ENCODE peak calls at places on chromosomes 2 and 18, in six cellular contexts. R is tibial nerve, P is pancreas, Y is kidney, O is stomach, A is hepatocyte. L is an unnamed sample.

GRCh38 chr18:61379827-61380226 is 46.6 kb downstream of the CDH20 start:
- DNase-seq in R (no peak), P (no peak), Y (no peak), O (no peak), A (no peak), L (no peak)

GRCh38 chr2:221999702-222000101 is 299.1 kb downstream of the PAX3 start:
- DNase-seq in R (no peak), P (no peak), Y (no peak), O (no peak), A (no peak), L (no peak)

GRCh38 chr2:149094217-149095015 is 55.9 kb downstream of the LYPD6B start:
- DNase-seq in R (no peak), P (no peak), Y (no peak), O (no peak), A (no peak), L (peak; percentile 86)

GRCh38 chr2:55111230-55111569 is 60.9 kb upstream of the RTN4 start:
- DNase-seq in R (no peak), P (no peak), Y (no peak), O (no peak), A (no peak), L (no peak)

GRCh38 chr2:181570833-181571661 is 85.9 kb downstream of the CERKL start:
- DNase-seq in R (no peak), P (no peak), Y (no peak), O (no peak), A (no peak), L (no peak)

GRCh38 chr2:119282966-119283511 is 59.4 kb downstream of the STEAP3 start:
- DNase-seq in R (peak; percentile 12), P (no peak), Y (no peak), O (peak; percentile 79), A (no peak), L (no peak)

GRCh38 chr2:188450740-188451480 is 159.2 kb downstream of the GULP1 start:
- DNase-seq in R (no peak), P (no peak), Y (no peak), O (no peak), A (no peak), L (no peak)

GRCh38 chr2:240601831-240602160 is 15.3 kb downstream of the CAPN10 start:
- DNase-seq in R (no peak), P (no peak), Y (peak; percentile 72), O (no peak), A (no peak), L (no peak)

GRCh38 chr2:128357561-128358370 is 39.1 kb upstream of the HS6ST1 start:
- DNase-seq in R (no peak), P (no peak), Y (no peak), O (no peak), A (no peak), L (no peak)

GRCh38 chr2:11500702-11501303 is 33.0 kb upstream of the GREB1 start:
- DNase-seq in R (no peak), P (no peak), Y (no peak), O (no peak), A (no peak), L (no peak)

GRCh38 chr2:197740200-197740599 is 35.0 kb downstream of the MARS2 start:
- DNase-seq in R (no peak), P (no peak), Y (no peak), O (no peak), A (no peak), L (no peak)

GRCh38 chr2:63053235-63053888 is 2.7 kb downstream of the OTX1 start:
- DNase-seq in R (no peak), P (no peak), Y (no peak), O (no peak), A (no peak), L (no peak)

GRCh38 chr2:70116936-70117554 is 29.8 kb downstream of the PCBP1 start:
- DNase-seq in R (no peak), P (no peak), Y (no peak), O (no peak), A (no peak), L (peak; percentile 89)

GRCh38 chr2:240615830-240616547 is 9.3 kb upstream of the GPR35 start:
- DNase-seq in R (no peak), P (no peak), Y (peak; percentile 41), O (no peak), A (no peak), L (peak; percentile 57)

GRCh38 chr2:230007931-230008707 is 60.6 kb downstream of the SLC16A14 start:
- DNase-seq in R (peak; percentile 80), P (peak; percentile 64), Y (peak; percentile 80), O (peak; percentile 87), A (peak; percentile 78), L (peak; percentile 76)

GRCh38 chr18:80022613-80023012 is 11.6 kb upstream of the RBFA start:
- DNase-seq in R (no peak), P (no peak), Y (no peak), O (no peak), A (no peak), L (peak; percentile 33)

GRCh38 chr2:32403782-32404181 is 47.0 kb downstream of the BIRC6 start:
- DNase-seq in R (no peak), P (no peak), Y (no peak), O (no peak), A (no peak), L (no peak)
- H3K36me3 ChIP-seq in R (peaks cover 66% of the 10 kb centered on the region), P (no peaks in the 10 kb centered on the region), Y (peaks cover 8% of the 10 kb centered on the region), O (peaks cover 87% of the 10 kb centered on the region), A (no peaks in the 10 kb centered on the region), L (peaks cover 54% of the 10 kb centered on the region)

DNA sequence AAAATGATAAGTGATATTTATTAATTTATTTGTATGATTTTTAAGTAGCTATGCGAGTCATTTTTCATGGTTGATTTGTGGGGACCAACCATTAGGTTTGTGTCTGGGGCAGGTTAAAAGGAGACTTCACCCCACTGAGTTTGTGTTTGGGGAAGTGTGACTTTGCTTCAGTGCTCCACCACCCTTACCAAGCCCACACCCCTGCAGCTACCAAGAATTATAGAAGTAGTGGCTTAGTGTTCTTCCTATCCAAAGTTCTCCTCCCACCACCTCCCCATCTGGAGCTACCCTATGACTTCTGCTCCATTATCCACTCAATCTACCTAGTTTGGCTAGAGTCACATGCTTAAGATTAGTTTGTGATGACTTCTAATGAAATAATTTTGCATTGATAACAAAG is 182.1 kb upstream of the ZEB2 start:
- DNase-seq in R (no peak), P (no peak), Y (no peak), O (no peak), A (no peak), L (no peak)
- H3K4me1 ChIP-seq in R (peaks cover 10% of the 10 kb centered on the region), P (no peaks in the 10 kb centered on the region), Y (no peaks in the 10 kb centered on the region), O (no peaks in the 10 kb centered on the region), A (no peaks in the 10 kb centered on the region), L (peaks cover 3% of the 10 kb centered on the region)

DNA sequence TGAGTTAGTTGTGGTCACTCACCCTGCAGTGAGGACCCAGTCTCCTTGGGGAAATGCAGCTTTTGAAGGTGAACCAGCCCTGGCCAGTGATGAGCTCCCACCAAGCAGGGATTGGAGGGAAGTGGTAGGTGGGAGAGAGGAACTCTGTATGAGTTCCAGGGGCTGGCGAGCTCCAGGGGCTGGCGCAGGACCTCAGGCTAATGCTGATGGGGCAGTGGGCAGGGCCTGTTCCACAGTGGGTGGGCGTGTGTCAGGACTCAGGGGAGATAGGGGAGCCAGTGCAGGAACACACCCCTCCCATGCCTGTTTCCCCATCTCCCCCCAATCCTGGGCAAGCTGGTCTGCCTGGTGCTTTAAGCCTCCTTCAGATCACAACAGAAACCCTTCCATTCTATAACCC is 208.4 kb downstream of the DYSF start:
- DNase-seq in R (no peak), P (no peak), Y (peak; percentile 43), O (no peak), A (no peak), L (no peak)
- H3K36me3 ChIP-seq in R (peaks cover 6% of the 10 kb centered on the region), P (no peaks in the 10 kb centered on the region), Y (no peaks in the 10 kb centered on the region), O (no peaks in the 10 kb centered on the region), A (no peaks in the 10 kb centered on the region), L (peaks cover 17% of the 10 kb centered on the region)

GRCh38 chr2:85794491-85795121 is 40.8 kb downstream of the ATOH8 start:
- DNase-seq in R (no peak), P (no peak), Y (peak; percentile 57), O (no peak), A (no peak), L (peak; percentile 98)
- H3K4me1 ChIP-seq in R (peaks cover 50% of the 10 kb centered on the region), P (peaks cover 20% of the 10 kb centered on the region), Y (peaks cover 19% of the 10 kb centered on the region), O (peaks cover 40% of the 10 kb centered on the region), A (peaks cover 48% of the 10 kb centered on the region), L (peaks cover 69% of the 10 kb centered on the region)

DNA sequence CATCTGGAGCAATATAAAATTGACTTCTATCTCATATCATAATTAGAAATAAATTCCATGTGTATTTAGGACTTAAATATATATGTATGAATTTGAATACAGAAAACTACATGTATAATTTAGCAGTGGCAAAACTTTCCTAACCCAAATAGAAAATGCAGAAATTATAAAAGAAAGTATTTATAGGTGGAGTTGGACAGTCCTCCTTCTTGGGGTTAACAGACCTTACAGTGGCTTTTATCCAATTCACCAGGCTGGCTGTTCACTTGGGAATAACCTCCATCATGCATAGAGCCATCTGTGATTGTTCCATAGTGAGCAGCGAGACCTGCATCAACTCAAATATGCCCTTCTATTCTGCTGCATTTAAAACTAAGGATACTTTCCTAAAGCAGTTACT is 8.3 kb downstream of the DDX1 start:
- DNase-seq in R (no peak), P (no peak), Y (no peak), O (no peak), A (no peak), L (no peak)
- H3K36me3 ChIP-seq in R (peaks cover 94% of the 10 kb centered on the region), P (peaks cover 46% of the 10 kb centered on the region), Y (peaks cover 46% of the 10 kb centered on the region), O (peaks cover 100% of the 10 kb centered on the region), A (peaks cover 9% of the 10 kb centered on the region), L (peaks cover 95% of the 10 kb centered on the region)

GRCh38 chr18:58541137-58541788 is 87.6 kb downstream of the ALPK2 start:
- DNase-seq in R (no peak), P (no peak), Y (no peak), O (no peak), A (no peak), L (peak; percentile 16)

GRCh38 chr18:58540381-58540943 is 88.4 kb downstream of the ALPK2 start:
- DNase-seq in R (no peak), P (no peak), Y (no peak), O (no peak), A (no peak), L (no peak)

GRCh38 chr18:58542426-58543159 is 86.3 kb downstream of the ALPK2 start:
- DNase-seq in R (no peak), P (no peak), Y (no peak), O (no peak), A (no peak), L (no peak)

GRCh38 chr18:58539659-58540380 is 89.1 kb downstream of the ALPK2 start:
- DNase-seq in R (no peak), P (no peak), Y (no peak), O (no peak), A (no peak), L (no peak)

DNA sequence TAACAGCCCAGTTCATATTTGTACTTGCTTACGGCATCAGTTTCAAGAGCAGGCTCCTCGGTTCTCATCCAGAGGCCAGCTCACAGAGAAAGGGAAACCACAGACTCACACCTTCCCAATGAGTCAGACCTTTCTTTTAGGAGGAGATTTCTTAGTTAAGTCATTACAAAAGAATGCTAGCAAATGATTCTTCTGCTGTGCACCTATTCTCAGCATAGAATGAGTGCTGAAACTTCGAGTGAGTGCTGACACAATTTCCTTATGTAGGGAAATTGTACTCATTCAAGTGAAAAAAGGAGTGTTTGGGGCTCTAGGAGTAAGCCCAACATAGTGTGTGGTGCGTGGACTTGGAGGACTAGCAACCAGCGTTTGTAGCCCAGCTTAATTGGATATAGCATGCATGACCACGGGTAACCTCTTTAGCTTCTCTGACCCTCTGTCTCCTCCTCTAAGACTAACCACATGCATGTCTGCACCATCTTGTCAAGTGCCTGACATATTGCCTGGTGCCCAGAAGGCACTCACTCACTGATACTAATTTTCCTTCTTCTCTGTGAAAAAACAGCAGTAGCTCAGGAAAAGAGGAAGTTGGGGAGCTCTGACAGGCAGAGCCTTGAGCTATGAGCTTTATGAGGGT is 87.0 kb downstream of the ALPK2 start:
- DNase-seq in R (no peak), P (no peak), Y (no peak), O (no peak), A (peak; percentile 83), L (peak; percentile 22)
- H3K4me1 ChIP-seq in R (no peaks in the 10 kb centered on the region), P (peaks cover 5% of the 10 kb centered on the region), Y (peaks cover 9% of the 10 kb centered on the region), O (no peaks in the 10 kb centered on the region), A (peaks cover 14% of the 10 kb centered on the region), L (peaks cover 3% of the 10 kb centered on the region)

L was measured in SJCRH30.